ENCODE peak calls at places on chromosomes 3 and 15, in ten cellular contexts. One of them, this sample, is unnamed.

GRCh38 chr15:37931868-37932267 is 2.6 kb upstream of the TMCO5A start:
- DNase-seq in Peyer's patch: no peak
- DNase-seq in breast epithelium: no peak
- DNase-seq in right lobe of liver: no peak
- DNase-seq in heart left ventricle: no peak
- DNase-seq in IMR-90: peak; percentile 80
- DNase-seq in HCT116: no peak
- DNase-seq in adrenal gland: no peak
- DNase-seq in endothelial cell of umbilical vein: no peak
- DNase-seq in gastrocnemius medialis: no peak
- DNase-seq in this sample: peak; percentile 1

GRCh38 chr3:177827517-177828249 is 630.4 kb upstream of the TBL1XR1 start:
- DNase-seq in right lobe of liver: no peak
- DNase-seq in Peyer's patch: no peak
- DNase-seq in gastrocnemius medialis: no peak
- DNase-seq in heart left ventricle: no peak
- DNase-seq in endothelial cell of umbilical vein: peak; percentile 76
- DNase-seq in adrenal gland: peak; percentile 26
- DNase-seq in IMR-90: peak; percentile 91
- DNase-seq in HCT116: no peak
- DNase-seq in breast epithelium: no peak
- DNase-seq in this sample: no peak

GRCh38 chr3:55795736-55796135 is 308.6 kb upstream of the WNT5A start:
- DNase-seq in adrenal gland: no peak
- DNase-seq in endothelial cell of umbilical vein: no peak
- DNase-seq in HCT116: no peak
- DNase-seq in breast epithelium: no peak
- DNase-seq in right lobe of liver: no peak
- DNase-seq in gastrocnemius medialis: no peak
- DNase-seq in heart left ventricle: no peak
- DNase-seq in IMR-90: peak; percentile 4
- DNase-seq in Peyer's patch: no peak
- DNase-seq in this sample: no peak

GRCh38 chr3:170049146-170050000 is 11.6 kb downstream of the GPR160 start:
- DNase-seq in adrenal gland: no peak
- DNase-seq in breast epithelium: peak; percentile 42
- DNase-seq in gastrocnemius medialis: no peak
- DNase-seq in right lobe of liver: no peak
- DNase-seq in HCT116: no peak
- DNase-seq in Peyer's patch: peak; percentile 61
- DNase-seq in heart left ventricle: peak; percentile 48
- DNase-seq in IMR-90: peak; percentile 23
- DNase-seq in endothelial cell of umbilical vein: peak; percentile 30
- DNase-seq in this sample: peak; percentile 88

GRCh38 chr3:41265823-41266273 is 66.5 kb downstream of the CTNNB1 start:
- DNase-seq in endothelial cell of umbilical vein: peak; percentile 36
- DNase-seq in gastrocnemius medialis: no peak
- DNase-seq in heart left ventricle: no peak
- DNase-seq in breast epithelium: no peak
- DNase-seq in adrenal gland: no peak
- DNase-seq in right lobe of liver: no peak
- DNase-seq in Peyer's patch: no peak
- DNase-seq in IMR-90: peak; percentile 90
- DNase-seq in HCT116: no peak
- DNase-seq in this sample: no peak

GRCh38 chr15:33559207-33559890 is 248.6 kb downstream of the RYR3 start:
- DNase-seq in IMR-90: no peak
- DNase-seq in breast epithelium: no peak
- DNase-seq in right lobe of liver: no peak
- DNase-seq in HCT116: no peak
- DNase-seq in adrenal gland: no peak
- DNase-seq in heart left ventricle: no peak
- DNase-seq in Peyer's patch: no peak
- DNase-seq in gastrocnemius medialis: no peak
- DNase-seq in endothelial cell of umbilical vein: no peak
- DNase-seq in this sample: no peak

GRCh38 chr15:98968576-98968975 is 39.0 kb downstream of the PGPEP1L start:
- DNase-seq in HCT116: no peak
- DNase-seq in right lobe of liver: no peak
- DNase-seq in endothelial cell of umbilical vein: no peak
- DNase-seq in gastrocnemius medialis: no peak
- DNase-seq in adrenal gland: no peak
- DNase-seq in heart left ventricle: no peak
- DNase-seq in Peyer's patch: no peak
- DNase-seq in IMR-90: no peak
- DNase-seq in breast epithelium: no peak
- DNase-seq in this sample: no peak

GRCh38 chr3:147838650-147839049 is 429.5 kb downstream of the ZIC1 start:
- DNase-seq in heart left ventricle: no peak
- DNase-seq in breast epithelium: no peak
- DNase-seq in endothelial cell of umbilical vein: no peak
- DNase-seq in Peyer's patch: no peak
- DNase-seq in IMR-90: peak; percentile 24
- DNase-seq in right lobe of liver: no peak
- DNase-seq in HCT116: peak; percentile 12
- DNase-seq in adrenal gland: no peak
- DNase-seq in gastrocnemius medialis: no peak
- DNase-seq in this sample: no peak

GRCh38 chr3:14923476-14923875 is 23.9 kb upstream of the NR2C2 start:
- DNase-seq in adrenal gland: no peak
- DNase-seq in heart left ventricle: no peak
- DNase-seq in gastrocnemius medialis: no peak
- DNase-seq in IMR-90: no peak
- DNase-seq in right lobe of liver: no peak
- DNase-seq in HCT116: no peak
- DNase-seq in breast epithelium: no peak
- DNase-seq in Peyer's patch: no peak
- DNase-seq in endothelial cell of umbilical vein: no peak
- DNase-seq in this sample: no peak

GRCh38 chr3:177948716-177949422 is 587.4 kb upstream of the KCNMB2 start:
- DNase-seq in Peyer's patch: no peak
- DNase-seq in gastrocnemius medialis: no peak
- DNase-seq in adrenal gland: no peak
- DNase-seq in breast epithelium: no peak
- DNase-seq in IMR-90: no peak
- DNase-seq in heart left ventricle: no peak
- DNase-seq in endothelial cell of umbilical vein: no peak
- DNase-seq in right lobe of liver: no peak
- DNase-seq in HCT116: no peak
- DNase-seq in this sample: no peak

GRCh38 chr3:11624161-11624560 is 19.6 kb downstream of the VGLL4 start:
- DNase-seq in HCT116: no peak
- DNase-seq in endothelial cell of umbilical vein: peak; percentile 42
- DNase-seq in heart left ventricle: no peak
- DNase-seq in right lobe of liver: no peak
- DNase-seq in Peyer's patch: no peak
- DNase-seq in IMR-90: peak; percentile 61
- DNase-seq in gastrocnemius medialis: no peak
- DNase-seq in breast epithelium: no peak
- DNase-seq in adrenal gland: no peak
- DNase-seq in this sample: no peak

GRCh38 chr3:33681667-33682066 is 36.4 kb downstream of the CLASP2 start:
- DNase-seq in IMR-90: no peak
- DNase-seq in Peyer's patch: no peak
- DNase-seq in gastrocnemius medialis: no peak
- DNase-seq in right lobe of liver: no peak
- DNase-seq in adrenal gland: no peak
- DNase-seq in breast epithelium: no peak
- DNase-seq in endothelial cell of umbilical vein: no peak
- DNase-seq in heart left ventricle: no peak
- DNase-seq in HCT116: no peak
- DNase-seq in this sample: no peak

GRCh38 chr3:6935964-6936363 is 75.0 kb downstream of the GRM7 start:
- DNase-seq in right lobe of liver: no peak
- DNase-seq in breast epithelium: no peak
- DNase-seq in adrenal gland: no peak
- DNase-seq in gastrocnemius medialis: no peak
- DNase-seq in HCT116: no peak
- DNase-seq in endothelial cell of umbilical vein: no peak
- DNase-seq in IMR-90: no peak
- DNase-seq in heart left ventricle: no peak
- DNase-seq in Peyer's patch: no peak
- DNase-seq in this sample: no peak

GRCh38 chr3:194284351-194284750 is 66.8 kb downstream of the CPN2 start:
- DNase-seq in adrenal gland: peak; percentile 10
- DNase-seq in breast epithelium: no peak
- DNase-seq in right lobe of liver: no peak
- DNase-seq in heart left ventricle: no peak
- DNase-seq in Peyer's patch: no peak
- DNase-seq in endothelial cell of umbilical vein: no peak
- DNase-seq in HCT116: no peak
- DNase-seq in IMR-90: no peak
- DNase-seq in gastrocnemius medialis: no peak
- DNase-seq in this sample: no peak

GRCh38 chr3:107794664-107795443 is 272.1 kb downstream of the BBX start:
- DNase-seq in HCT116: no peak
- DNase-seq in adrenal gland: no peak
- DNase-seq in endothelial cell of umbilical vein: no peak
- DNase-seq in right lobe of liver: no peak
- DNase-seq in Peyer's patch: no peak
- DNase-seq in IMR-90: peak; percentile 4
- DNase-seq in breast epithelium: no peak
- DNase-seq in heart left ventricle: peak; percentile 23
- DNase-seq in gastrocnemius medialis: peak; percentile 46
- DNase-seq in this sample: no peak
- TF ChIP-seq POLR2A in HCT116: no peak
- TF ChIP-seq POLR2A in adrenal gland: no peak
- TF ChIP-seq POLR2A in endothelial cell of umbilical vein: no peak
- TF ChIP-seq POLR2A in right lobe of liver: no peak
- TF ChIP-seq POLR2A in Peyer's patch: no peak
- TF ChIP-seq POLR2A in IMR-90: no peak
- TF ChIP-seq POLR2A in breast epithelium: no peak
- TF ChIP-seq POLR2A in heart left ventricle: no peak
- TF ChIP-seq POLR2A in gastrocnemius medialis: no peak
- TF ChIP-seq POLR2A in this sample: no peak

DNA sequence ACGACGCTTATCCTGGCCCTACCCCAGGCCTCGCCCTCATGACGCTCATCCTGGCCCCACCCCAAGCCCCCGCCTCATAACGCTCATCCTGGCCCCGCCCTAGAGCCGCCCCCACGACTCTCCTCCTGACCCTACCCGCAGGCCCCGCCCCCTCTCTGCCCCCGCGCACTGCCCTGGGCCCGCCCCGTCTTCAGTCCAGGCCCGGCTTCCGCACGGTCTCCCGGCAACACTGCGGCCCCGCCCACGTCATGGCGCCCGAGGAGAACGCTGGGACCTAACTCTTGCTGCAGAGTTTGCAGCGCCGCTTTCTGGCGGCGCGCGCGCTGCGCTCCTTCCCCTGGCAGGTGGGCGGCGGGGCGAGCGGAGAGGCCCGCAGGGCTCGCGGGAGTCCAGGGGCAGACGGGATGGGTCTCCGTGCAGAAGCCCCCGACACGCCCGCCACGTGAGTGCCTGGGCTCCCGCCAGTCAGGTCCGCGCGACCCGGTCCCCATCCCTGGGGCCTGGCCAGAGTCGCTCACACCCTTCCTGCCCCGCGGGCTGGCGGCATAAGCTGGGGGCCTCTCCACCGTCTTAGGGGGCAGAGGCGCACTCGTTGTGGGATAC is 52.5 kb upstream of the ROPN1B start:
- DNase-seq in right lobe of liver: no peak
- DNase-seq in adrenal gland: no peak
- DNase-seq in endothelial cell of umbilical vein: peak; percentile 92
- DNase-seq in gastrocnemius medialis: no peak
- DNase-seq in heart left ventricle: no peak
- DNase-seq in HCT116: peak; percentile 79
- DNase-seq in Peyer's patch: peak; percentile 99
- DNase-seq in breast epithelium: no peak
- DNase-seq in IMR-90: peak; percentile 91
- DNase-seq in this sample: peak; percentile 70
- TF ChIP-seq POLR2A in right lobe of liver: no peak
- TF ChIP-seq POLR2A in adrenal gland: no peak
- TF ChIP-seq POLR2A in endothelial cell of umbilical vein: peak; percentile 36
- TF ChIP-seq POLR2A in gastrocnemius medialis: no peak
- TF ChIP-seq POLR2A in heart left ventricle: no peak
- TF ChIP-seq POLR2A in HCT116: no peak
- TF ChIP-seq POLR2A in Peyer's patch: no peak
- TF ChIP-seq POLR2A in breast epithelium: no peak
- TF ChIP-seq POLR2A in IMR-90: no peak
- TF ChIP-seq POLR2A in this sample: peak; percentile 57

DNA sequence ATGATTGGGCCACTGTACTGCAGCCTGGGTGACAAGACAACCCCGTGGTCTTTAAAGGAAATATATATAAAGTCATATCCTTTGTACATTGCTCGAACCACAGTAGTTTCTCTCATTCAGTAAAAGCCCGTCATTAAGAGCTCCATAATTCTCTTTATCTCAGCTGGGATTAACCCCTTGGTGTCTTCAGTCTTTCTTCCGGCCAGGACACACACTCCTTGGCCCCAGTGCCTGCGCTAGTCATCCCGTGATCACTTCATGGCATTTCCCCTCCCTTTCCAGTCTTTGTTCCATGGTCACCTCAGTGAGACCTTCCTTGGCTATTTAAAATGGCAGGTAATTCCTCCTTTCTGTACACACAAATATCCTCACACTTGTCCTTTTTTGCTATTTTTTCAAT is 3.3 kb downstream of the RPL35A start:
- DNase-seq in right lobe of liver: no peak
- DNase-seq in gastrocnemius medialis: no peak
- DNase-seq in HCT116: no peak
- DNase-seq in heart left ventricle: no peak
- DNase-seq in endothelial cell of umbilical vein: no peak
- DNase-seq in IMR-90: no peak
- DNase-seq in Peyer's patch: no peak
- DNase-seq in breast epithelium: no peak
- DNase-seq in adrenal gland: no peak
- DNase-seq in this sample: no peak
- TF ChIP-seq POLR2A in right lobe of liver: no peak
- TF ChIP-seq POLR2A in gastrocnemius medialis: no peak
- TF ChIP-seq POLR2A in HCT116: no peak
- TF ChIP-seq POLR2A in heart left ventricle: no peak
- TF ChIP-seq POLR2A in endothelial cell of umbilical vein: no peak
- TF ChIP-seq POLR2A in IMR-90: no peak
- TF ChIP-seq POLR2A in Peyer's patch: no peak
- TF ChIP-seq POLR2A in breast epithelium: no peak
- TF ChIP-seq POLR2A in adrenal gland: no peak
- TF ChIP-seq POLR2A in this sample: no peak

DNA sequence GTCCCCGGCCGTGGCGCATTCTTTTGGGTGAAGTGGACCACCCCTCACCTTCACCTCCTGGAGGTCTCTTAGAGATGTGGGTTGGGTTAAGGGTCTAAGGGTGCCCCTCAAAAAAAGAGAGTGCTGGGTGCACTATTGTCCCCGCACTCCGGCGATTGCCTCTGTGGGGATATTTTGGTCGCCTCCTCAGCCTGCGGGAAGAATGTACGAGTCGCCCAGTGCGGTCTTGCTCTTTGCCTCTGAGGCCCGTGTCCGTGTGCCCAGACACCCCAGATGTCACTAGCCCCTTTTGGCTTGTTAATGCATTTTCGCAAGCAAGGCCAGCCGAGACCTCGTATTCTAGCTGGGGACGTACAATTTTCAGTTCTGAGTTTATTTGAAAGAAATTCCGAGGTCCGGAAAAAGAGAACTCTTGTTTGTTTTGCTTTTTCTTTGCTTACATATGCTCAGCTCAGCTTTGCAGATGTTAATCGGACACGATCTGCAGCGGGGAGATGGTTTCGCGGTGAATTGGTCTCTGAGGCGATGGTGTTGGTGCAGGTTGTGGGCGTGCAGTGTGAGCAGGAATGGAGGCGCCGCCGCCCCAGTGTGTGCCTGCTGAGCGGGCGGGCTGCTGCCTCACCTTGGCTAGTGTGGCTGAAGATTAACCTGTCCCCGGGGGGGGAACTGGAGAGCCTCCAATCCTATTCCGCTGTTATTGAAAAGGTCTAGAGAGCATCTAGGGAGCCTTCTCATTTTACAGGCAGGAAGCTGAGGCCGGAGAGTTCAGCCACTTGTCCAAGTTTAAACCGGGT is 1.4 kb downstream of the ST6GAL1 start:
- DNase-seq in Peyer's patch: no peak
- DNase-seq in right lobe of liver: peak; percentile 82
- DNase-seq in HCT116: no peak
- DNase-seq in IMR-90: peak; percentile 63
- DNase-seq in heart left ventricle: peak; percentile 67
- DNase-seq in endothelial cell of umbilical vein: peak; percentile 56
- DNase-seq in gastrocnemius medialis: peak; percentile 34
- DNase-seq in breast epithelium: peak; percentile 47
- DNase-seq in adrenal gland: no peak
- DNase-seq in this sample: no peak
- TF ChIP-seq POLR2A in Peyer's patch: no peak
- TF ChIP-seq POLR2A in right lobe of liver: peak; percentile 38
- TF ChIP-seq POLR2A in HCT116: no peak
- TF ChIP-seq POLR2A in IMR-90: no peak
- TF ChIP-seq POLR2A in heart left ventricle: no peak
- TF ChIP-seq POLR2A in endothelial cell of umbilical vein: no peak
- TF ChIP-seq POLR2A in gastrocnemius medialis: no peak
- TF ChIP-seq POLR2A in breast epithelium: no peak
- TF ChIP-seq POLR2A in adrenal gland: no peak
- TF ChIP-seq POLR2A in this sample: no peak